ENCODE peak calls at places on chromosome 2, in ten cellular contexts. E is thoracic aorta; A is CD4-positive, alpha-beta T cell; R is HTR-8/SVneo; J is left lobe of liver; S is HT1080; V is NCI-H1436 treated with DMSO at 0.1 percent for 48 hours; T is SK-MEL-5; N is fibroblast of mammary gland; D is NCI-H345. P is an unnamed sample.

GRCh38 chr2:24409700-24410556 is 49.6 kb upstream of the ITSN2 start:
- DNase-seq in E (no peak), A (no peak), R (peak), J (peak), S (peak), V (peak), T (peak), N (peak), D (peak), P (peak)

GRCh38 chr2:24809316-24810007 is 16.2 kb downstream of the CENPO start:
- DNase-seq in E (no peak), A (no peak), R (no peak), J (no peak), S (no peak), V (no peak), T (no peak), N (peak), D (no peak), P (no peak)

GRCh38 chr2:152506843-152507242 is 171.9 kb downstream of the FMNL2 start:
- DNase-seq in E (no peak), A (no peak), R (no peak), J (no peak), S (peak), V (no peak), T (peak), N (peak), D (no peak), P (peak)

GRCh38 chr2:10194021-10194820 is 71.7 kb downstream of the RRM2 start:
- DNase-seq in E (no peak), A (no peak), R (no peak), J (no peak), S (no peak), V (no peak), T (no peak), N (peak), D (no peak), P (no peak)

GRCh38 chr2:124025896-124026295 is 809 bp downstream of the CNTNAP5 start:
- DNase-seq in E (no peak), A (no peak), R (no peak), J (no peak), S (no peak), V (no peak), T (no peak), N (no peak), D (peak), P (no peak)

GRCh38 chr2:215981135-215981534 is 32.2 kb downstream of the MREG start:
- DNase-seq in E (no peak), A (no peak), R (no peak), J (no peak), S (no peak), V (no peak), T (no peak), N (no peak), D (no peak), P (no peak)

GRCh38 chr2:14941151-14941631 is 308.7 kb downstream of the LRATD1 start:
- DNase-seq in E (no peak), A (no peak), R (no peak), J (no peak), S (no peak), V (no peak), T (peak), N (peak), D (no peak), P (no peak)

GRCh38 chr2:45345331-45346305 is 265.4 kb downstream of the SRBD1 start:
- DNase-seq in E (no peak), A (no peak), R (no peak), J (peak), S (no peak), V (no peak), T (no peak), N (no peak), D (peak), P (no peak)

GRCh38 chr2:30300456-30301221 is 69.3 kb downstream of the LBH start:
- DNase-seq in E (no peak), A (no peak), R (peak), J (no peak), S (no peak), V (no peak), T (no peak), N (no peak), D (no peak), P (no peak)

P was measured in Daoy.